ENCODE peak calls at places on chromosomes 16 and 17, in six cellular contexts. M, H, A, C, N and S are unnamed samples.
A peak's percentile ranks its signal among the peaks of the same experiment; 100 is the strongest.

GRCh38 chr17:18026408-18026776 is 12.6 kb downstream of the ATPAF2 start:
- DNase-seq in M (no peak), N (no peak), A (no peak), H (peak; percentile 68), C (no peak), S (no peak)

GRCh38 chr16:5459863-5460262 is 362.3 kb upstream of the EEF2KMT start:
- DNase-seq in N (no peak), C (no peak), H (no peak), A (no peak), M (no peak), S (no peak)

GRCh38 chr17:17952691-17953090 is 19.5 kb downstream of the TOM1L2 start:
- DNase-seq in N (no peak), M (no peak), A (no peak), H (no peak), C (no peak), S (no peak)

GRCh38 chr16:50045412-50045811 is 20.4 kb upstream of the HEATR3 start:
- DNase-seq in C (no peak), M (no peak), H (no peak), A (no peak), N (no peak), S (no peak)

GRCh38 chr16:1458977-1459341 is 14.6 kb upstream of the CCDC154 start:
- DNase-seq in A (no peak), N (peak; percentile 17), H (no peak), C (no peak), M (no peak), S (no peak)

GRCh38 chr16:74984194-74984669 is 691 bp downstream of the WDR59 start:
- DNase-seq in A (no peak), H (no peak), C (peak; percentile 18), N (no peak), M (no peak), S (peak; percentile 19)

GRCh38 chr17:77266891-77267341 is 126.1 kb downstream of the SEC14L1 start:
- DNase-seq in H (peak; percentile 71), N (peak; percentile 83), C (no peak), M (peak; percentile 57), A (no peak), S (peak; percentile 51)

GRCh38 chr16:89909777-89910716 is 8.6 kb upstream of the MC1R start:
- DNase-seq in M (peak; percentile 71), H (peak; percentile 92), N (peak; percentile 93), A (no peak), C (peak; percentile 60), S (peak; percentile 35)

GRCh38 chr17:16259926-16260325 is 42.9 kb downstream of the PIGL start:
- DNase-seq in A (no peak), H (no peak), C (no peak), N (no peak), M (no peak), S (no peak)

GRCh38 chr16:64950262-64950661 is 171.6 kb downstream of the CDH11 start:
- DNase-seq in H (no peak), C (no peak), N (peak; percentile 49), A (no peak), M (no peak), S (no peak)

GRCh38 chr17:30433514-30433913 is 43.7 kb upstream of the GOSR1 start:
- DNase-seq in C (no peak), N (no peak), A (no peak), H (no peak), M (no peak), S (no peak)

GRCh38 chr16:55660026-55660425 is 4.2 kb downstream of the SLC6A2 start:
- DNase-seq in M (no peak), A (no peak), C (no peak), H (no peak), N (no peak), S (no peak)
- H3K27me3 ChIP-seq in M (peaks cover 39% of the 10 kb centered on the region), A (no peaks in the 10 kb centered on the region), C (peaks cover 9% of the 10 kb centered on the region), H (peaks cover 6% of the 10 kb centered on the region), N (peaks cover 37% of the 10 kb centered on the region), S (peaks cover 25% of the 10 kb centered on the region)

GRCh38 chr16:23505180-23505665 is 5.1 kb downstream of the GGA2 start:
- DNase-seq in N (no peak), C (no peak), A (no peak), M (no peak), H (no peak), S (no peak)

GRCh38 chr16:23505942-23506605 is 4.2 kb downstream of the GGA2 start:
- DNase-seq in A (no peak), M (no peak), N (no peak), C (no peak), H (no peak), S (no peak)

GRCh38 chr16:23502466-23502865 is 7.8 kb downstream of the GGA2 start:
- DNase-seq in C (no peak), A (no peak), H (no peak), N (no peak), M (no peak), S (no peak)

GRCh38 chr16:23504453-23505179 is 5.7 kb downstream of the GGA2 start:
- DNase-seq in C (peak; percentile 58), N (peak; percentile 49), M (peak; percentile 40), A (peak; percentile 77), H (peak; percentile 27), S (peak; percentile 76)

DNA sequence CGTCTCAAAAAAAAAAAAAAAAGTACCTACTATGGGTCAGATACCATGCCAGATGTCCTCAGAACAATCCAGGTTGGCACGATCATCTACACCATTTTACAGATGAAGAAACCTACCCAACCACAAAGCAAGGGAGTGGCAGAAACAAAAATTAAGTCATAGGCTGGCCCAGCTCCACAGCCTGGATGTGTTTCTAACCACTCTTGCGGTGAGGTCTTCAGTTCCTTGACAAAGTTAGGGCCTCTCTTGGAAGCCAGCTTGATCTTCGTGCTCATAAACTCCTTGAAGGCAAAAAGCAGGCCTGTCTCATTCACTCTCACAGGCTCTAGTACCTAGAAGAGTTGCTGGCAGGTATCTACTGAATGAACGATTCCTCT is 6.2 kb downstream of the GGA2 start:
- DNase-seq in H (no peak), C (no peak), M (no peak), N (no peak), A (no peak), S (no peak)
- TF ChIP-seq GABPA in H (no peak), C (no peak), M (no peak), N (no peak), A (no peak), S (no peak)

DNA sequence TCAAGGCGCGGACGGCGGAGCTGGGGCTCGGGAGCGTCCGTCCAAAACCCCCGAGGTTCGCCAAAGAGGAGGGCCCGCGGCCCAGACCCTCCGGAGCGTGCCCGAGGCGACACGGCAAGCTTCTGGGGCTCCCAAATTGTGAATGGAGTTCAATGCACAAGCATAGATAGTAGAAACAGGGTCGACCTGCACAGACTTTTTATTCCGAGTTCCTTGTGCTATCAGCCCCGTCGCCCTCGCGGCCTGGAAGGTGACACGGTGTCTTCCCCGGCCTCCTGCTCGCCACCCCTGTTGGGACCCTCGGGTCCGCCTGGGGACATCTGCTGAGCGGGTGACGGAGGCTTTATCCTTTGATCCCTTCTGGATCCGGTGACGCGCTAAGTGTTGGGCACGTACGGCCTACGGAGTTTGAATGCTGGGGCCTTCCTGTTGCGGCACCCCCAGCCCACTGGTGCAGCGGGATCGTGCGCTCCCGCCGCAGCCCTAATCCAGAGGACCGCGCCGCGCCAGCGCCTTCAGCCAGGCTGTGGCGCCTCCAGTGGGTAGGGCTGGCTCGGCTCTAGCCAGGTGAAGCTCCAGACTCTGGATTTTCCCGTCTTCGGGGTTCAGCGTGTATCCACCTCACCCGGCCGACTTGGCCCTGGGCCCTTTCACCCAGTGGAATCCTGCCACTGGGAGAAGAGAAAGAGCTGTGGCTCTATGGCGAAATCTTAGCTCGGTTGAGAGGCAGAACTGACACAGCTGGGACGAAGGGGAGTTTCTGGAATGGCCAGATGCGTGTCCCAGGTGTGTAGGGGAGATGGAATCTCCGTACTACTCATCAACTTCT is 17.0 kb upstream of the NTN1 start:
- DNase-seq in M (no peak), C (no peak), A (no peak), H (no peak), N (peak; percentile 77), S (no peak)
- H3K27me3 ChIP-seq in M (peaks cover 21% of the 10 kb centered on the region), C (peaks cover 46% of the 10 kb centered on the region), A (peaks cover 19% of the 10 kb centered on the region), H (peaks cover 30% of the 10 kb centered on the region), N (peaks cover 64% of the 10 kb centered on the region), S (peaks cover 13% of the 10 kb centered on the region)

GRCh38 chr16:8796469-8797363 is 723 bp downstream of the TMEM186 start:
- DNase-seq in N (no peak), A (no peak), M (no peak), H (peak; percentile 30), C (no peak), S (no peak)
- TF ChIP-seq GABPA in N (no peak), A (no peak), M (no peak), H (no peak), C (no peak), S (no peak)

GRCh38 chr17:74086992-74087391 is 116.5 kb upstream of the RPL38 start:
- DNase-seq in C (no peak), N (no peak), H (no peak), A (no peak), M (no peak), S (no peak)
- H3K27me3 ChIP-seq in C (peaks cover 18% of the 10 kb centered on the region), N (no peaks in the 10 kb centered on the region), H (no peaks in the 10 kb centered on the region), A (no peaks in the 10 kb centered on the region), M (peaks cover 5% of the 10 kb centered on the region), S (no peaks in the 10 kb centered on the region)

DNA sequence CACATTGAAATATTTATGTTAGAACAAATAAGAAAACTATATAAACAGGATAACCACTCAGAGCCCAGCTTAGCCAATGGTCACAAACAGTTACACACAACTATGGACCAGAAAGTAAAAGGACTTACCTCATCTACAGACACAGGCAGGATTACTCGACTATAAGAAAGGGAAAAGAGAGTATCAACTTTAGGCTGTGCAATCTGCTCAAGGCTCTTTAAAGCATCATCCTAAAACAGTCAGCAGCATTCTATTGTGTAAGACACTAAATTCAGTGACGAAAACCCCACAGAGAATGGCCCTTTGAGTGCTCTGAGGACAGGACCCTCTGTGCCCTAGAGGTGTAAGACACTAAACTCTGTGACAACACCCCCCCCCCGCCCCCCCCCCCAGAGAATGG is 4.2 kb downstream of the PITPNA start:
- DNase-seq in A (no peak), N (no peak), M (no peak), H (no peak), C (no peak), S (no peak)
- TF ChIP-seq GABPA in A (no peak), N (no peak), M (no peak), H (no peak), C (no peak), S (no peak)

GRCh38 chr16:51150159-51150893 is 744 bp downstream of the SALL1 start:
- DNase-seq in C (no peak), H (peak; percentile 51), N (peak; percentile 64), M (no peak), A (no peak), S (no peak)
- H3K27me3 ChIP-seq in C (peaks cover 16% of the 10 kb centered on the region), H (peaks cover 66% of the 10 kb centered on the region), N (peaks cover 8% of the 10 kb centered on the region), M (peaks cover 18% of the 10 kb centered on the region), A (peaks cover 8% of the 10 kb centered on the region), S (peaks cover 53% of the 10 kb centered on the region)